ENCODE peak calls at places on chromosome 20, in four cellular contexts. P is mammary epithelial cell, O is WTC11, U is omental fat pad. X is an unnamed sample.

GRCh38 chr20:9344080-9344920 is 170.1 kb upstream of the LAMP5 start:
- DNase-seq in P (no peak), O (no peak), U (no peak), X (no peak)

GRCh38 chr20:45305262-45305661 is 1.4 kb upstream of the RBPJL start:
- DNase-seq in U (no peak), O (peak; percentile 36), P (no peak), X (no peak)

GRCh38 chr20:9068896-9069663 is at the start of gene PLCB4:
- DNase-seq in P (peak; percentile 35), O (peak; percentile 62), U (no peak), X (peak; percentile 58)

GRCh38 chr20:39853664-39854063 is 835.4 kb downstream of the MAFB start:
- DNase-seq in O (peak; percentile 30), U (no peak), P (peak; percentile 59), X (peak; percentile 29)

GRCh38 chr20:53045941-53046340 is 73.8 kb downstream of the TSHZ2 start:
- DNase-seq in O (no peak), P (no peak), U (no peak), X (no peak)

GRCh38 chr20:47574616-47575401 is 73.1 kb downstream of the NCOA3 start:
- DNase-seq in U (no peak), P (no peak), O (no peak), X (no peak)

GRCh38 chr20:2558581-2559301 is 22.4 kb downstream of the TMC2 start:
- DNase-seq in O (peak; percentile 24), U (no peak), P (no peak), X (no peak)

GRCh38 chr20:37516697-37517370 is 4.2 kb upstream of the NNAT start:
- DNase-seq in U (no peak), O (no peak), P (no peak), X (peak; percentile 44)

GRCh38 chr20:48234951-48235350 is 449.7 kb upstream of the SULF2 start:
- DNase-seq in O (no peak), U (no peak), P (no peak), X (no peak)

GRCh38 chr20:25076731-25077609 is 5.0 kb downstream of the VSX1 start:
- DNase-seq in P (peak; percentile 65), O (no peak), U (no peak), X (no peak)

GRCh38 chr20:48298851-48299484 is 513.7 kb upstream of the SULF2 start:
- DNase-seq in U (no peak), O (no peak), P (peak; percentile 86), X (no peak)

GRCh38 chr20:32360333-32360634 is 2.2 kb downstream of the ASXL1 start:
- DNase-seq in U (no peak), P (no peak), O (no peak), X (no peak)

GRCh38 chr20:15818651-15819071 is 754.6 kb downstream of the KIF16B start:
- DNase-seq in P (peak; percentile 9), O (no peak), U (no peak), X (no peak)

GRCh38 chr20:25057234-25058050 is 497 bp downstream of the ACSS1 start:
- DNase-seq in U (no peak), O (peak; percentile 54), P (peak; percentile 56), X (peak; percentile 52)

GRCh38 chr20:38395165-38395564 is 40.0 kb downstream of the SNHG17 start:
- DNase-seq in O (no peak), P (no peak), U (no peak), X (no peak)

GRCh38 chr20:35650632-35651031 is 14.1 kb downstream of the CPNE1 start:
- DNase-seq in U (no peak), P (no peak), O (no peak), X (no peak)

GRCh38 chr20:35653893-35654292 is 10.8 kb downstream of the CPNE1 start:
- DNase-seq in P (no peak), O (no peak), U (no peak), X (no peak)

GRCh38 chr20:35654415-35654814 is 10.3 kb downstream of the CPNE1 start:
- DNase-seq in P (no peak), U (no peak), O (no peak), X (no peak)

GRCh38 chr20:35652641-35653429 is 11.9 kb downstream of the CPNE1 start:
- DNase-seq in U (no peak), P (no peak), O (no peak), X (no peak)

DNA sequence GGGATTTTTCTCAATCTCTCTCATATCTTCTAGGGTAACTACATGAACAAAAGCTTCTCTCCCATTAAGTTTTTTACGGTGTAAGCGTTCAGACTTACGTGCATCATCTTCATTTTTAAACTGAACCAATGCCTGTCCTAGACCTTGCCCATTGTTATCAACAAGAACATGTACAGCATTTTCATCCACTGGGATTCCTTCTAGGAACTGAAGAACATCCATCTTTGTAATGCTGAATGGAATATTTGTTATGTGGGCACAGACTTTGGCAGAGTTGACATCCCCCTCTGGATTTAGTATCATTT is 11.3 kb downstream of the CPNE1 start:
- DNase-seq in P (no peak), O (no peak), U (no peak), X (no peak)
- TF ChIP-seq CTCF in P (no peak), O (no peak), U (no peak), X (no peak)

GRCh38 chr20:13268943-13269342 is 47.9 kb downstream of the ISM1 start:
- DNase-seq in O (no peak), P (no peak), U (no peak), X (no peak)

GRCh38 chr20:13274311-13274965 is 53.4 kb downstream of the ISM1 start:
- DNase-seq in P (no peak), U (no peak), O (peak; percentile 68), X (peak; percentile 65)

GRCh38 chr20:13270211-13270610 is 49.1 kb downstream of the ISM1 start:
- DNase-seq in U (no peak), O (no peak), P (no peak), X (no peak)

GRCh38 chr20:13271977-13272975 is 51.2 kb downstream of the ISM1 start:
- DNase-seq in O (no peak), P (no peak), U (no peak), X (no peak)

GRCh38 chr20:13271098-13271497 is 50.0 kb downstream of the ISM1 start:
- DNase-seq in O (no peak), U (no peak), P (no peak), X (no peak)
- TF ChIP-seq CTCF in O (no peak), U (no peak), P (no peak), X (no peak)

DNA sequence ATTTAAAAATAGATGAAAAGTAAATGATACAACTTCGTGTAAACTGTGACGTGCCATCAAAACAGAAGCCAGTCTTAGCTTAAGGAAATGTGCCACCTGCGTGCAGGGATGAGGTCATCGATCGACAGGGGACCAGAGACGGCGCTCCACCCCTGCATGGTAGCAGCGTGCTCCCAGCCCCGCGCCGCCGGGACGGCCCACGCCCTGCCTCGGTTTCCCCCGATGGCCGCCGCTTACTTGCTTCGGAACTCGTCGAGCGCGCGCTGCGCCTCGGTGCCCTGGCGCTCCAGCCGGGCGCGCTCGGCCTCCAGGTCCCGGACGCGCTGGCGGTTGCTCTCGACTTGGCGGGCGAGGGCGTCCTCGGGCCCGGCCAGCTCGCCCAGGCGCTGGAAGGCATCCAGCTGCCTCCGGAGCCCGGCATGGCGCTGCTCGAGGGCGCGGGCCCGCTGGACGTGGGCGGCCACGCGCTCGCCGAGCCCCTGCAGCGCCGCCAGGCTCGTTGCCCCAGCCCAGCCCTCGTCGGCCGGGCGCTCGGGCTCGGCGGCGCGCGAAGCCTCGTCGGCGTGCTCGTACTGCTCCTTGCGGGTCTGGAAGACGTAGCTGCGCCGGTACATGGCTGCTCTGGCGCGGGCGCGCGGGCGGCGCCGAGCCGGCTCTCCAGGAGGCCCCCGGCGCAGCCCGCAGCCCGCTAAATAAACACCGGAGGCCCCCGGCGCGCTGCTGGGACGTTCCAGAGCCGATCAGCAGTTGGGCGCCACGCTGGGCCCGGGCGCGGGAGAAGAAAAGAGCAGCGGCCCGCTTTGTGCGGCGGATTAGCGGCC is at the start of gene BFSP1:
- DNase-seq in O (peak; percentile 74), P (peak; percentile 58), U (no peak), X (peak; percentile 68)
- TF ChIP-seq CTCF in O (no peak), P (no peak), U (no peak), X (no peak)

GRCh38 chr20:19577692-19578091 is 180.4 kb upstream of the RIN2 start:
- DNase-seq in U (no peak), O (no peak), P (no peak), X (no peak)

GRCh38 chr20:19588731-19589130 is 169.3 kb upstream of the RIN2 start:
- DNase-seq in U (no peak), O (no peak), P (no peak), X (no peak)

GRCh38 chr20:19582782-19583181 is 175.3 kb upstream of the RIN2 start:
- DNase-seq in P (no peak), O (no peak), U (no peak), X (no peak)

DNA sequence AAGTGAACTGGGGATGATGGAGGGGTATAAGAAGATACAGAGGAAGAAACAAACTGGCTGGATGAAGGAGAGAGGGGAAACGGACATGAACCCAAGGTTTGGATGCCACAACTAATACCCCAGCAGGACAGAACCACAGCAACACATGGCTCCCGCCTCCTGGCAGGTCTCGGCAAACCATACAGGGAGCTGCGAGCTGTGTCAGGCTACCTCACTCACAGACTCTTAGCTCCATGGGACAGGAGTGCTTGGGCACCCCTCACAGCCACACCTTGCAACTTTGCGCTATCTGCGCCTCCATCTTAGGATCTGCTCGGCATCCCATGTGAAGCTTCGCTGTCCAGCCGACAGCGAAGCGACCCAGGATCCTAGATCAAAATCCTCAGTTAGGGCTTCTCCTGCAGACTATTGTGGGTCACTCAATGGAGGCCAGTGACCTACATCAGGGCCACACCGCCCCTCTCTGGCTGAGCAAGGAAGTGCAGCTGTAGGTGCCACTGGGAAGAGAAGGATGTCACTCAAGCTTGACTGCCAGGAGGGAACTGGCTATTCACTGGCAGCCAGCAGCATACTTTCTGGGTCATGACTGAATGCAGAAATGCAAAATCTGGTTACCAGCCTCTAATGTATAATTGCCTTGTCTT is 174.4 kb upstream of the RIN2 start:
- DNase-seq in U (peak; percentile 61), P (peak; percentile 22), O (peak; percentile 93), X (peak; percentile 96)
- TF ChIP-seq CTCF in U (no peak), P (peak; percentile 87), O (peak; percentile 86), X (peak; percentile 95)

DNA sequence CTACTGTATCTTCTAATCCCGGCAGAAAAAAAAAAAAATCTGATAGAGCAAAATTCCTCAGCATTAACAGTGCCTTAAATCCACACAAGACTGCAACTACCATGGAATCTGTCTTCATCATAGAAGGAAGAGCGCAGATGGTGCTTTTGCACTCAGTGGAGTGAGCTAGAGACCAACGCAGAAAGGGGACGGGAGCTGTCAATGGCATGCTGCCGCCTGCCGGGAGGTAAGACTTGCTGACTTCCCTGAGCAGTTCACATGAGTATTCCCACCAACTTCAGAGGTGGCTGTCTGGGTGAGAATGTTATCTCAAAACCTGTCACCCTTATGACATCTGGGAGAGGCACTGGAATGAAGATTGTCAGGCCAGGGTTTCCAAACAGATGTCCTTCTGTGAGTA is 35.6 kb downstream of the DZANK1 start:
- DNase-seq in U (no peak), P (no peak), O (no peak), X (no peak)
- TF ChIP-seq CTCF in U (no peak), P (no peak), O (no peak), X (no peak)

DNA sequence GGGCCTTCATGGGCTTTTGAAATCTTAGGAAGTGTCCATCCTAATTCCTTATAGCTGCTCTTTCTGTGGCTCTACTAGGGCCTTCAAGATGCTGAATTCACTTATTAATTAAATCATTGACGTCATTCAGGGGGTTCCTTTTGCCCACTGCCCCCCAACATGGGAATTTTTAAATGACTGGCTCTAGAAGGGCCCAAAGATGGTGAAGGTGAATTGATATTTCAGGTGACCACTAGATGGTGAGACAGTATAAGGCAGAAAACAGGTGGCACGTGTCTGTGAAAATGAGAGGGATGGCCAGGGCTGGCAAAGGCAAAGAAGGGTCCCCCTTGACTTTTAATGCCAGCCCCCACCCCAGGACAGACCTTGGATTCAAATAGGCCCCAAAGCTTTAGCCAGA is 11.8 kb downstream of the GNAS start:
- DNase-seq in P (no peak), U (no peak), O (no peak), X (no peak)
- TF ChIP-seq CTCF in P (no peak), U (no peak), O (no peak), X (no peak)

X was measured in glutamatergic neuron.